ENCODE peak calls at places on chromosomes 6 and 20, in six cellular contexts. One of them, this sample, is unnamed.

GRCh38 chr6:96675617-96676016 is 112.7 kb downstream of the FHL5 start:
- DNase-seq in IMR-90: no peak
- DNase-seq in H9: no peak
- DNase-seq in mesenchymal stem cell: no peak
- DNase-seq in neuronal stem cell: no peak
- DNase-seq in H1: no peak
- DNase-seq in this sample: no peak

GRCh38 chr6:152723398-152723797 is 25.7 kb downstream of the MYCT1 start:
- DNase-seq in IMR-90: peak
- DNase-seq in H9: no peak
- DNase-seq in mesenchymal stem cell: no peak
- DNase-seq in neuronal stem cell: no peak
- DNase-seq in H1: no peak
- DNase-seq in this sample: no peak

GRCh38 chr6:13413906-13414555 is 73.4 kb downstream of the GFOD1 start:
- DNase-seq in IMR-90: peak
- DNase-seq in H9: no peak
- DNase-seq in mesenchymal stem cell: no peak
- DNase-seq in neuronal stem cell: no peak
- DNase-seq in H1: no peak
- DNase-seq in this sample: no peak

GRCh38 chr20:36268501-36269342 is 32.4 kb downstream of the AAR2 start:
- DNase-seq in IMR-90: no peak
- DNase-seq in H9: no peak
- DNase-seq in mesenchymal stem cell: no peak
- DNase-seq in neuronal stem cell: no peak
- DNase-seq in H1: no peak
- DNase-seq in this sample: no peak

GRCh38 chr6:91020741-91021140 is 433.9 kb upstream of the MAP3K7 start:
- DNase-seq in IMR-90: no peak
- DNase-seq in H9: no peak
- DNase-seq in mesenchymal stem cell: peak
- DNase-seq in neuronal stem cell: no peak
- DNase-seq in H1: no peak
- DNase-seq in this sample: no peak

GRCh38 chr20:4476903-4477302 is 244.8 kb upstream of the PRND start:
- DNase-seq in IMR-90: no peak
- DNase-seq in H9: no peak
- DNase-seq in mesenchymal stem cell: no peak
- DNase-seq in neuronal stem cell: no peak
- DNase-seq in H1: no peak
- DNase-seq in this sample: no peak

GRCh38 chr20:5222919-5223634 is 93.7 kb downstream of the PROKR2 start:
- DNase-seq in IMR-90: peak
- DNase-seq in H9: peak
- DNase-seq in mesenchymal stem cell: peak
- DNase-seq in neuronal stem cell: peak
- DNase-seq in H1: peak
- DNase-seq in this sample: peak

GRCh38 chr6:154164397-154164796 is 125.4 kb downstream of the OPRM1 start:
- DNase-seq in IMR-90: peak
- DNase-seq in H9: no peak
- DNase-seq in mesenchymal stem cell: peak
- DNase-seq in neuronal stem cell: no peak
- DNase-seq in H1: no peak
- DNase-seq in this sample: no peak

GRCh38 chr20:36141310-36141709 is 13.2 kb upstream of the EPB41L1 start:
- DNase-seq in IMR-90: no peak
- DNase-seq in H9: no peak
- DNase-seq in mesenchymal stem cell: no peak
- DNase-seq in neuronal stem cell: no peak
- DNase-seq in H1: no peak
- DNase-seq in this sample: no peak

GRCh38 chr20:17859002-17859615 is 109.5 kb downstream of the SNX5 start:
- DNase-seq in IMR-90: no peak
- DNase-seq in H9: peak
- DNase-seq in mesenchymal stem cell: no peak
- DNase-seq in neuronal stem cell: no peak
- DNase-seq in H1: no peak
- DNase-seq in this sample: no peak

GRCh38 chr6:25223421-25224052 is 55.6 kb upstream of the CARMIL1 start:
- DNase-seq in IMR-90: peak
- DNase-seq in H9: peak
- DNase-seq in mesenchymal stem cell: peak
- DNase-seq in neuronal stem cell: peak
- DNase-seq in H1: no peak
- DNase-seq in this sample: peak

GRCh38 chr6:161444464-161444863 is 170.6 kb upstream of the AGPAT4 start:
- DNase-seq in IMR-90: peak
- DNase-seq in H9: peak
- DNase-seq in mesenchymal stem cell: peak
- DNase-seq in neuronal stem cell: no peak
- DNase-seq in H1: no peak
- DNase-seq in this sample: peak

GRCh38 chr6:81683928-81684327 is 68.6 kb downstream of the TENT5A start:
- DNase-seq in IMR-90: peak
- DNase-seq in H9: no peak
- DNase-seq in mesenchymal stem cell: peak
- DNase-seq in neuronal stem cell: no peak
- DNase-seq in H1: no peak
- DNase-seq in this sample: no peak

GRCh38 chr20:16713056-16713455 is 16.8 kb upstream of the SNRPB2 start:
- DNase-seq in IMR-90: no peak
- DNase-seq in H9: no peak
- DNase-seq in mesenchymal stem cell: no peak
- DNase-seq in neuronal stem cell: no peak
- DNase-seq in H1: no peak
- DNase-seq in this sample: no peak

DNA sequence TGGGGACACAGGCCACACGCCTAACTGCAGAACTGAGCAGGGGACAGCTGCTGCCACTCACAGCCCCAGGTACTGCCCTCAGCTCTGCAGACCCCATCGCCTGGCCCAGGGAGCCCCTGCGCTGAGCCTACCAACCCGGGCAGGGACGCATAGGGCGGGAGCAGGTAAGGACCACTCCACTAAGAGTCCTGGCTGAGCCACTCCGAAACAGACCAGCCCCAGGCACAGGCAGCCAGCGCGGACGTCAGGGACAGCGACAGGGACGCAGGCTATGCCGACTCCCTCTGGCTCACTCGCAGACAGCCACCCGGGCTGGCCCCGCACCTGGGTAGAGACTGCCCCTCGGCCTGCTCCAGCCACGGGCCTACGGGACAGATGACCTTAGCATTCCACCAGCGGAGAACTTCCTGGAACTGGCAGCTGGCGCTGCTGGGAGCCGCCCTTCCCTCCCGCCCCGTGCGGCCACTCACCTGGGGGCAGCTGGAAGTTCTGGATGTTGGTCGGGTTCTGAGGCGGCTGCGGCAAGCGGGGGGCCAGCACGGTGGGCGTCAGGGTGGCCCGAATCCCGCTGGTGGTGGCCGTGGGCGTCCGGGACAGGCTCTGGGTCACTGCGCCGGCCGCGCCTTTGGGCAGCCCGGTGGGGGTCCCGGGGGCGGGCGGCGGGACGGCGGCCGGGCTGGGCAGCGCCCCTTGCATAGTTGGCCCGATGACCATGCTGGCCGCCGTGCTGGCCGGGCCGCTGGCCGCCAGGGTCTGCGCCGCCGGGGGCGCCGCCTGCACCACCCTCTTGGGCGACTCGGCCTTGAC is 1.5 kb downstream of the TAF4 start:
- DNase-seq in IMR-90: no peak
- DNase-seq in H9: peak
- DNase-seq in mesenchymal stem cell: peak
- DNase-seq in neuronal stem cell: peak
- DNase-seq in H1: no peak
- DNase-seq in this sample: peak
- H3K18ac ChIP-seq in IMR-90: no peak
- H3K18ac ChIP-seq in H9: no peak
- H3K18ac ChIP-seq in mesenchymal stem cell: no peak
- H3K18ac ChIP-seq in neuronal stem cell: peak
- H3K18ac ChIP-seq in H1: no peak
- H3K18ac ChIP-seq in this sample: no peak

GRCh38 chr6:116459927-116460326 is 1.2 kb upstream of the CALHM6 start:
- DNase-seq in IMR-90: no peak
- DNase-seq in H9: no peak
- DNase-seq in mesenchymal stem cell: no peak
- DNase-seq in neuronal stem cell: no peak
- DNase-seq in H1: no peak
- DNase-seq in this sample: no peak

GRCh38 chr6:116461075-116461474 is at the start of gene CALHM6:
- DNase-seq in IMR-90: no peak
- DNase-seq in H9: no peak
- DNase-seq in mesenchymal stem cell: no peak
- DNase-seq in neuronal stem cell: no peak
- DNase-seq in H1: no peak
- DNase-seq in this sample: no peak

GRCh38 chr6:116462516-116462915 is 1.3 kb downstream of the CALHM6 start:
- DNase-seq in IMR-90: no peak
- DNase-seq in H9: no peak
- DNase-seq in mesenchymal stem cell: no peak
- DNase-seq in neuronal stem cell: no peak
- DNase-seq in H1: no peak
- DNase-seq in this sample: no peak

GRCh38 chr6:116465246-116465645 is 4.1 kb downstream of the CALHM6 start:
- DNase-seq in IMR-90: no peak
- DNase-seq in H9: no peak
- DNase-seq in mesenchymal stem cell: no peak
- DNase-seq in neuronal stem cell: no peak
- DNase-seq in H1: no peak
- DNase-seq in this sample: no peak

DNA sequence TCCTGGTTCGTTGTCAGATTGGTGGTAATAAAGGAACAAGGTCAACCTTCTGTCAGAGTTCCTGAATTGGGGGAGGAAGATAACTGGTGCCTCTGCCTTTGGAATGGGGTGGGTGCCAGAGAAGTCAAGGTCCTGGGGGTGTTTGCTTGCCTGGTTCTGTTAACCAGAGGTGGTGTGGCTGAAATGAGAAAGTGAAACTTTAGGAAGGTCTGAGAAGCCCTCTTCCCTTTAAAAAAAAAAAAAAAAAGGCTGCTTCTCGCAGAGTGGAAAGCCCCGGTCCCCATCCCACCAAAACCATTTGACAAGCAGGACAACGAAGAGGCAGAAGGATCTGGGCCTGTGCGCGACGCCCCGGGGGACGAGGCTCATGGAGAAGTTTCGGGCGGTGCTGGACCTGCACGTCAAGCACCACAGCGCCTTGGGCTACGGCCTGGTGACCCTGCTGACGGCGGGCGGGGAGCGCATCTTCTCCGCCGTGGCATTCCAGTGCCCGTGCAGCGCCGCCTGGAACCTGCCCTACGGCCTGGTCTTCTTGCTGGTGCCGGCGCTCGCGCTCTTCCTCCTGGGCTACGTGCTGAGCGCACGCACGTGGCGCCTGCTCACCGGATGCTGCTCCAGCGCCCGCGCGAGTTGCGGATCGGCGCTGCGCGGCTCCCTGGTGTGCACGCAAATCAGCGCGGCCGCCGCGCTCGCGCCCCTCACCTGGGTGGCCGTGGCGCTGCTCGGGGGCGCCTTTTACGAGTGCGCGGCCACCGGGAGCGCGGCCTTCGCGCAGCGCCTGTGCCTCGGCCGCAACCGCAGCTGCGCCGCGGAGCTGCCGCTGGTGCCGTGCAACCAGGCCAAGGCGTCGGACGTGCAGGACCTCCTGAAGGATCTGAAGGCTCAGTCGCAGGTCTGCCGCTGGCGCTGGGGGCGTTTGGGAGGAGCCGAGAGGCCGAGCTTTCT is 660 bp downstream of the CALHM6 start:
- DNase-seq in IMR-90: peak
- DNase-seq in H9: peak
- DNase-seq in mesenchymal stem cell: peak
- DNase-seq in neuronal stem cell: peak
- DNase-seq in H1: peak
- DNase-seq in this sample: peak
- H4K8ac ChIP-seq in IMR-90: peak
- H4K8ac ChIP-seq in H9: no peak
- H4K8ac ChIP-seq in mesenchymal stem cell: peak
- H4K8ac ChIP-seq in neuronal stem cell: peak
- H4K8ac ChIP-seq in H1: peak
- H4K8ac ChIP-seq in this sample: no peak

GRCh38 chr6:167829513-167829912 is 2.8 kb downstream of the AFDN start:
- DNase-seq in IMR-90: no peak
- DNase-seq in H9: no peak
- DNase-seq in mesenchymal stem cell: no peak
- DNase-seq in neuronal stem cell: no peak
- DNase-seq in H1: no peak
- DNase-seq in this sample: no peak

GRCh38 chr6:167826230-167827061 is at the start of gene AFDN:
- DNase-seq in IMR-90: peak
- DNase-seq in H9: peak
- DNase-seq in mesenchymal stem cell: peak
- DNase-seq in neuronal stem cell: peak
- DNase-seq in H1: no peak
- DNase-seq in this sample: peak

GRCh38 chr6:167828325-167828956 is 1.7 kb downstream of the AFDN start:
- DNase-seq in IMR-90: no peak
- DNase-seq in H9: no peak
- DNase-seq in mesenchymal stem cell: no peak
- DNase-seq in neuronal stem cell: no peak
- DNase-seq in H1: no peak
- DNase-seq in this sample: no peak

GRCh38 chr6:167827062-167827587 is 414 bp downstream of the AFDN start:
- DNase-seq in IMR-90: no peak
- DNase-seq in H9: peak
- DNase-seq in mesenchymal stem cell: no peak
- DNase-seq in neuronal stem cell: no peak
- DNase-seq in H1: no peak
- DNase-seq in this sample: peak

GRCh38 chr6:167827588-167828324 is 1.0 kb downstream of the AFDN start:
- DNase-seq in IMR-90: peak
- DNase-seq in H9: peak
- DNase-seq in mesenchymal stem cell: peak
- DNase-seq in neuronal stem cell: peak
- DNase-seq in H1: no peak
- DNase-seq in this sample: peak
- H3K18ac ChIP-seq in IMR-90: no peak
- H3K18ac ChIP-seq in H9: peak
- H3K18ac ChIP-seq in mesenchymal stem cell: peak
- H3K18ac ChIP-seq in neuronal stem cell: peak
- H3K18ac ChIP-seq in H1: peak
- H3K18ac ChIP-seq in this sample: peak

GRCh38 chr6:14743126-14743464 is 502.8 kb upstream of the JARID2 start:
- DNase-seq in IMR-90: no peak
- DNase-seq in H9: no peak
- DNase-seq in mesenchymal stem cell: no peak
- DNase-seq in neuronal stem cell: no peak
- DNase-seq in H1: no peak
- DNase-seq in this sample: no peak

GRCh38 chr6:14742171-14742570 is 503.7 kb upstream of the JARID2 start:
- DNase-seq in IMR-90: no peak
- DNase-seq in H9: no peak
- DNase-seq in mesenchymal stem cell: no peak
- DNase-seq in neuronal stem cell: no peak
- DNase-seq in H1: no peak
- DNase-seq in this sample: no peak

GRCh38 chr6:14744212-14744556 is 501.7 kb upstream of the JARID2 start:
- DNase-seq in IMR-90: no peak
- DNase-seq in H9: no peak
- DNase-seq in mesenchymal stem cell: no peak
- DNase-seq in neuronal stem cell: no peak
- DNase-seq in H1: no peak
- DNase-seq in this sample: no peak

GRCh38 chr6:14742680-14743079 is 503.2 kb upstream of the JARID2 start:
- DNase-seq in IMR-90: no peak
- DNase-seq in H9: no peak
- DNase-seq in mesenchymal stem cell: no peak
- DNase-seq in neuronal stem cell: no peak
- DNase-seq in H1: no peak
- DNase-seq in this sample: no peak

GRCh38 chr6:14743465-14744211 is 502.2 kb upstream of the JARID2 start:
- DNase-seq in IMR-90: peak
- DNase-seq in H9: no peak
- DNase-seq in mesenchymal stem cell: peak
- DNase-seq in neuronal stem cell: no peak
- DNase-seq in H1: no peak
- DNase-seq in this sample: peak
- H4K8ac ChIP-seq in IMR-90: peak
- H4K8ac ChIP-seq in H9: no peak
- H4K8ac ChIP-seq in mesenchymal stem cell: no peak
- H4K8ac ChIP-seq in neuronal stem cell: no peak
- H4K8ac ChIP-seq in H1: no peak
- H4K8ac ChIP-seq in this sample: no peak